ENCODE peak calls at places on chromosomes 1 and 21, in five cellular contexts. Y is OCI-LY7, X is thyroid gland, H is suprapubic skin, P is pancreas. S is an unnamed sample. For H3K4me1 and H3K9me3, the result is how much of the 10 kb centered on the place peaks cover.

GRCh38 chr21:38284221-38284620 is 27.4 kb downstream of the KCNJ15 start:
- DNase-seq in X (peak), H (no peak), Y (no peak), P (no peak), S (no peak)

GRCh38 chr21:42191978-42192595 is 26.9 kb upstream of the ABCG1 start:
- DNase-seq in Y (no peak), H (no peak), X (no peak), P (no peak), S (no peak)

GRCh38 chr1:24386931-24387330 is 26.7 kb downstream of the STPG1 start:
- DNase-seq in P (no peak), H (peak), X (no peak), Y (no peak), S (peak)

GRCh38 chr1:234111458-234112142 is 207.1 kb downstream of the SLC35F3 start:
- DNase-seq in P (no peak), X (peak), Y (no peak), H (no peak), S (peak)

GRCh38 chr1:11045428-11046269 is 1.4 kb downstream of the MASP2 start:
- DNase-seq in H (no peak), Y (no peak), X (no peak), P (no peak), S (no peak)

GRCh38 chr1:109395602-109396512 is 1.9 kb downstream of the SORT1 start:
- DNase-seq in X (no peak), Y (peak), H (no peak), P (no peak), S (no peak)

GRCh38 chr1:51088474-51088873 is 13.6 kb upstream of the C1orf185 start:
- DNase-seq in H (no peak), P (no peak), X (no peak), Y (no peak), S (no peak)

GRCh38 chr1:41914515-41914914 is 4.2 kb downstream of the HIVEP3 start:
- DNase-seq in Y (no peak), X (no peak), P (no peak), H (no peak), S (no peak)

GRCh38 chr1:174968750-174969244 is 30.9 kb upstream of the CACYBP start:
- DNase-seq in X (no peak), H (no peak), P (no peak), Y (peak), S (no peak)

GRCh38 chr21:34983680-34984086 is 65.4 kb downstream of the RUNX1 start:
- DNase-seq in X (no peak), P (no peak), Y (no peak), H (no peak), S (no peak)

GRCh38 chr1:32247983-32248889 is 1.2 kb downstream of the FAM167B start:
- DNase-seq in H (peak), Y (peak), P (peak), X (peak), S (peak)

GRCh38 chr1:244659694-244660093 is 6.8 kb downstream of the DESI2 start:
- DNase-seq in H (no peak), Y (no peak), X (no peak), P (no peak), S (no peak)

GRCh38 chr1:44210595-44210994 is 2.7 kb upstream of the DMAP1 start:
- DNase-seq in H (no peak), P (no peak), X (no peak), Y (no peak), S (no peak)

GRCh38 chr1:210739627-210740026 is 394.3 kb downstream of the KCNH1 start:
- DNase-seq in P (no peak), X (no peak), Y (no peak), H (no peak), S (no peak)

GRCh38 chr1:41465741-41466140 is 18.7 kb downstream of the EDN2 start:
- DNase-seq in P (no peak), X (no peak), H (no peak), Y (no peak), S (no peak)

GRCh38 chr21:14952916-14953315 is 111.9 kb downstream of the NRIP1 start:
- DNase-seq in H (no peak), Y (no peak), P (no peak), X (no peak), S (no peak)

GRCh38 chr1:200856716-200857352 is 15.9 kb upstream of the GPR25 start:
- DNase-seq in P (no peak), H (no peak), Y (no peak), X (no peak), S (no peak)

GRCh38 chr1:53291574-53291973 is 36.3 kb downstream of the LRP8 start:
- DNase-seq in X (no peak), H (no peak), Y (peak), P (no peak), S (no peak)

GRCh38 chr1:25675729-25676476 is 59.3 kb downstream of the MAN1C1 start:
- DNase-seq in P (no peak), Y (peak), H (no peak), X (no peak), S (no peak)

GRCh38 chr1:2110191-2110737 is 60.1 kb downstream of the PRKCZ start:
- DNase-seq in X (no peak), P (no peak), H (no peak), Y (no peak), S (no peak)

GRCh38 chr1:242187171-242187570 is 188.3 kb upstream of the MAP1LC3C start:
- DNase-seq in X (no peak), H (no peak), Y (no peak), P (no peak), S (no peak)

GRCh38 chr1:55894521-55894920 is 679.4 kb upstream of the USP24 start:
- DNase-seq in X (no peak), H (no peak), Y (no peak), P (no peak), S (no peak)

GRCh38 chr1:67274623-67275325 is 32.9 kb upstream of the IL12RB2 start:
- DNase-seq in X (no peak), P (no peak), H (no peak), Y (no peak), S (no peak)

DNA sequence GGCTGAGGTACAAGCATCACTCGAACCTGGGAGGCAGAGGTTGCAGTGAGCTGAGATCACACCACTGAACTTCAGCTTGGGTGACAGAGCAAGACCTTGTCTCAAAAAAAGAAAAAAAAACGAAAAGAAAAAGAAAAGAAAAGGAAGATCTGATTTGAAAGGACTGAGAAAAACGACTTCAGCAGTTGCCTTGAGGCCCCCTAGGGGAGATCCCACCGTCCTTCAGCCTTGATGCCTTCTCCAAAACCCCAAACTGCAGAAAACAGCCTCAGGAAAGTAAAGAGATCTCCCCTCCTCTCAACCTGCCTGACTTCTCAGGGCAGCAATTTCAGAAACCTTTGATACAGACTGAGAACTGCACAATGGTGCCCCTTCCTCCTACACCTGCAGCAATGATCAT is 50.9 kb upstream of the BCAR3 start:
- DNase-seq in Y (peak), H (no peak), X (no peak), P (no peak), S (no peak)
- TF ChIP-seq CTCF in Y (peak), H (no peak), X (no peak), P (no peak), S (no peak)

GRCh38 chr1:154557939-154558609 is 388 bp downstream of the UBE2Q1 start:
- DNase-seq in Y (peak), X (peak), H (peak), P (peak), S (peak)
- H3K4me1 ChIP-seq in Y (under half), X (under half), H (under half), P (under half), S (under half)

DNA sequence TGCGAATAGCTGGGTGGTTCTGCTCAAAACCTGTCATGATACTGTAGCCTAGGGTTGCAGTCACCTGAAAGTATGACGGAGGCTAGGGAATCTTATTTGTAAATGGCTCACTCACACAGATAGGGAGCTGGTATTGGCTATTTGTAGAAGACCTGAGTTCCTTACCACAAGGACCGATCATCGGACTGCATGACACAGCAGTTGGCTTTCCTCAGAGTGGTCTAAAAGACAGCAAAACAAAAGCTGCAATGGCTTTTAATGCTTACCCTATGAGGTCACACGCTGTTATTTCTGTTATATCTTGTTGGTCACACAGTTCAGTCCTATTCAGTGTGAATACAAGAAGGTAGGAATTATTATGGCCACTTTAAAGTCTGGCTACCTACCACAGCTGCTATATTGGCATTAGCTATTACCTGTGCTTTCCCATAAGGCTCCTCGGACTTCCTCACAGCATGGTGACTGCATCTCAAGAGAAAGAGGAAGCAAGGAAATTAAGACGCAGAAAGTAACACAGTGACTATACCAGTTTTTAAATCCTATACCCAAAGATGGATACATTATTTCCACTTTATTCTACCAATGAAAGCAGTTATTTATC is 68.4 kb upstream of the LRRC7 start:
- DNase-seq in P (no peak), Y (no peak), X (no peak), H (no peak), S (no peak)
- H3K9me3 ChIP-seq in P (under half), Y (under half), X (under half), H (under half), S (under half)

GRCh38 chr1:228404107-228404720 is 2.4 kb downstream of the TRIM11 start:
- DNase-seq in X (no peak), Y (peak), P (no peak), H (no peak), S (no peak)
- TF ChIP-seq CTCF in X (no peak), Y (no peak), P (no peak), H (no peak), S (no peak)

DNA sequence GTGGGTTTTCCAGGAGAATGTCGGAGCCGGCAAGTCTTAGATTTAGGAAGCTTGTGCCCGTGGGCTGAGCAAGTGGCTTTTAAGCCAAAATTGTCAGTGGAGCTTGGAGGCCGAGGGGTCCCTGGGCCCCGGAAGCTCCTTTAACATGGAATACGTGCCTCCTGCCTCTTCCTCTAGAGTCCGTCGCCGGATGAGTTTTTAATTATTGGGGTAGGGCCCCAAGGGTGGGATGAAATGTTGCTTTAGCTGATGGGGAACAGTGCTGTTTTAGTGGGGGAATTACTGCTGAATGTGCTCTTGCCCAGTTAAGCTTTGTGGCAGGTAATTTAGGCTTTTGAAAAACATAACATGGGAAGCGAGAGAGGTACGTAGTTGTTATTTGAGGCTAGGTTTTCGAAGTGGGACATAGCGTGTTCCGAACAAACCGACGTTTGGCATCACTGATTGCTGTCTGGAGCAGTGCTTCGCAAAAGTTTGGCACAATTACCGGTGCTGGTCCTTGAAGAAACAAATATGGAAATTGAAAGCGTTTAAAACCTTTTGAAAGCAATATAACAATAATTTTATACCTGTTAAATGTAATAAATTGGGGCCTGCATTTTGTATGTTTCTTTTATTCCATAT is 809 bp downstream of the RPL5 start:
- DNase-seq in H (no peak), X (peak), P (no peak), Y (no peak), S (no peak)
- H3K4me1 ChIP-seq in H (under half), X (under half), P (under half), Y (under half), S (under half)

GRCh38 chr1:82258887-82259286 is 458.2 kb downstream of the ADGRL2 start:
- DNase-seq in P (no peak), Y (no peak), H (no peak), X (no peak), S (no peak)

GRCh38 chr1:82260051-82260450 is 459.3 kb downstream of the ADGRL2 start:
- DNase-seq in P (no peak), X (no peak), H (no peak), Y (no peak), S (no peak)

GRCh38 chr1:82269466-82269865 is 468.7 kb downstream of the ADGRL2 start:
- DNase-seq in H (no peak), P (no peak), Y (no peak), X (no peak), S (no peak)

GRCh38 chr1:82264762-82265161 is 464.0 kb downstream of the ADGRL2 start:
- DNase-seq in H (no peak), P (no peak), Y (no peak), X (no peak), S (no peak)
- H3K9me3 ChIP-seq in H (under half), P (under half), Y (under half), X (under half), S (under half)

S was measured in lung.